ENCODE peak calls at places on chromosome 2, in five cellular contexts. One of them, this sample, is unnamed.

GRCh38 chr2:163441603-163442002 is 294.2 kb downstream of the FIGN start:
- DNase-seq in stomach: no peak
- DNase-seq in sigmoid colon: no peak
- DNase-seq in spleen: no peak
- DNase-seq in HCT116: no peak
- DNase-seq in this sample: no peak

GRCh38 chr2:161160226-161161073 is at the start of gene TANK:
- DNase-seq in stomach: peak; percentile 92
- DNase-seq in sigmoid colon: peak; percentile 96
- DNase-seq in spleen: peak; percentile 98
- DNase-seq in HCT116: peak; percentile 92
- DNase-seq in this sample: peak; percentile 83

GRCh38 chr2:181384923-181385322 is 72.3 kb upstream of the ITGA4 start:
- DNase-seq in stomach: no peak
- DNase-seq in sigmoid colon: no peak
- DNase-seq in spleen: no peak
- DNase-seq in HCT116: no peak
- DNase-seq in this sample: no peak

GRCh38 chr2:103819599-103819998 is 1034.3 kb upstream of the POU3F3 start:
- DNase-seq in stomach: no peak
- DNase-seq in sigmoid colon: no peak
- DNase-seq in spleen: no peak
- DNase-seq in HCT116: no peak
- DNase-seq in this sample: no peak

GRCh38 chr2:218886461-218886947 is 5.9 kb downstream of the WNT10A start:
- DNase-seq in stomach: no peak
- DNase-seq in sigmoid colon: no peak
- DNase-seq in spleen: peak; percentile 81
- DNase-seq in HCT116: no peak
- DNase-seq in this sample: no peak

GRCh38 chr2:62512385-62512784 is 6.4 kb upstream of the TMEM17 start:
- DNase-seq in stomach: no peak
- DNase-seq in sigmoid colon: no peak
- DNase-seq in spleen: no peak
- DNase-seq in HCT116: no peak
- DNase-seq in this sample: no peak

GRCh38 chr2:127106998-127107621 is at the start of gene BIN1:
- DNase-seq in stomach: peak; percentile 89
- DNase-seq in sigmoid colon: peak; percentile 92
- DNase-seq in spleen: peak; percentile 94
- DNase-seq in HCT116: peak; percentile 65
- DNase-seq in this sample: peak; percentile 86

GRCh38 chr2:71780162-71780561 is 326.8 kb downstream of the DYSF start:
- DNase-seq in stomach: no peak
- DNase-seq in sigmoid colon: no peak
- DNase-seq in spleen: no peak
- DNase-seq in HCT116: no peak
- DNase-seq in this sample: peak; percentile 1

GRCh38 chr2:85838641-85839040 is 50.1 kb downstream of the ST3GAL5 start:
- DNase-seq in stomach: no peak
- DNase-seq in sigmoid colon: no peak
- DNase-seq in spleen: no peak
- DNase-seq in HCT116: no peak
- DNase-seq in this sample: no peak

GRCh38 chr2:112666764-112667122 is 21.0 kb downstream of the SLC20A1 start:
- DNase-seq in stomach: no peak
- DNase-seq in sigmoid colon: no peak
- DNase-seq in spleen: no peak
- DNase-seq in HCT116: no peak
- DNase-seq in this sample: no peak

GRCh38 chr2:55119711-55120487 is 69.6 kb upstream of the RTN4 start:
- DNase-seq in stomach: no peak
- DNase-seq in sigmoid colon: no peak
- DNase-seq in spleen: no peak
- DNase-seq in HCT116: no peak
- DNase-seq in this sample: no peak

GRCh38 chr2:235949567-235950472 is 218.4 kb downstream of the GBX2 start:
- DNase-seq in stomach: no peak
- DNase-seq in sigmoid colon: peak; percentile 45
- DNase-seq in spleen: peak; percentile 54
- DNase-seq in HCT116: no peak
- DNase-seq in this sample: no peak

GRCh38 chr2:95526360-95527341 is 42.1 kb upstream of the TRIM43B start:
- DNase-seq in stomach: peak; percentile 74
- DNase-seq in sigmoid colon: peak; percentile 78
- DNase-seq in spleen: peak; percentile 86
- DNase-seq in HCT116: peak; percentile 29
- DNase-seq in this sample: peak; percentile 54

GRCh38 chr2:219688560-219689445 is 61.4 kb downstream of the SLC4A3 start:
- DNase-seq in stomach: no peak
- DNase-seq in sigmoid colon: no peak
- DNase-seq in spleen: no peak
- DNase-seq in HCT116: peak; percentile 76
- DNase-seq in this sample: no peak

GRCh38 chr2:186544255-186544675 is 45.6 kb upstream of the ITGAV start:
- DNase-seq in stomach: no peak
- DNase-seq in sigmoid colon: no peak
- DNase-seq in spleen: no peak
- DNase-seq in HCT116: peak; percentile 10
- DNase-seq in this sample: peak; percentile 10

GRCh38 chr2:148586528-148587128 is 57.9 kb upstream of the EPC2 start:
- DNase-seq in stomach: no peak
- DNase-seq in sigmoid colon: no peak
- DNase-seq in spleen: no peak
- DNase-seq in HCT116: no peak
- DNase-seq in this sample: no peak

GRCh38 chr2:230779141-230779523 is 66.5 kb downstream of the CAB39 start:
- DNase-seq in stomach: no peak
- DNase-seq in sigmoid colon: no peak
- DNase-seq in spleen: no peak
- DNase-seq in HCT116: no peak
- DNase-seq in this sample: no peak

GRCh38 chr2:230775737-230776136 is 63.1 kb downstream of the CAB39 start:
- DNase-seq in stomach: no peak
- DNase-seq in sigmoid colon: no peak
- DNase-seq in spleen: no peak
- DNase-seq in HCT116: no peak
- DNase-seq in this sample: no peak

GRCh38 chr2:230779607-230780006 is 67.0 kb downstream of the CAB39 start:
- DNase-seq in stomach: no peak
- DNase-seq in sigmoid colon: no peak
- DNase-seq in spleen: no peak
- DNase-seq in HCT116: no peak
- DNase-seq in this sample: no peak

GRCh38 chr2:230778350-230779140 is 65.9 kb downstream of the CAB39 start:
- DNase-seq in stomach: no peak
- DNase-seq in sigmoid colon: no peak
- DNase-seq in spleen: no peak
- DNase-seq in HCT116: no peak
- DNase-seq in this sample: no peak

GRCh38 chr2:230777681-230778080 is 65.0 kb downstream of the CAB39 start:
- DNase-seq in stomach: no peak
- DNase-seq in sigmoid colon: no peak
- DNase-seq in spleen: no peak
- DNase-seq in HCT116: no peak
- DNase-seq in this sample: no peak
- TF ChIP-seq POLR2AphosphoS5 in stomach: no peak
- TF ChIP-seq POLR2AphosphoS5 in sigmoid colon: no peak
- TF ChIP-seq POLR2AphosphoS5 in spleen: no peak
- TF ChIP-seq POLR2AphosphoS5 in HCT116: no peak
- TF ChIP-seq POLR2AphosphoS5 in this sample: no peak

GRCh38 chr2:134315471-134315870 is 61.6 kb downstream of the MGAT5 start:
- DNase-seq in stomach: no peak
- DNase-seq in sigmoid colon: no peak
- DNase-seq in spleen: no peak
- DNase-seq in HCT116: no peak
- DNase-seq in this sample: no peak
- H3K4me1 ChIP-seq in stomach: peaks cover 14% of the 10 kb centered on the region
- H3K4me1 ChIP-seq in sigmoid colon: no peaks in the 10 kb centered on the region
- H3K4me1 ChIP-seq in spleen: peaks cover 87% of the 10 kb centered on the region
- H3K4me1 ChIP-seq in HCT116: no peaks in the 10 kb centered on the region
- H3K4me1 ChIP-seq in this sample: no peaks in the 10 kb centered on the region

GRCh38 chr2:46299365-46300263 is 2.4 kb downstream of the EPAS1 start:
- DNase-seq in stomach: peak; percentile 75
- DNase-seq in sigmoid colon: peak; percentile 88
- DNase-seq in spleen: peak; percentile 84
- DNase-seq in HCT116: no peak
- DNase-seq in this sample: peak; percentile 66
- TF ChIP-seq POLR2AphosphoS5 in stomach: no peak
- TF ChIP-seq POLR2AphosphoS5 in sigmoid colon: peak; percentile 61
- TF ChIP-seq POLR2AphosphoS5 in spleen: peak; percentile 73
- TF ChIP-seq POLR2AphosphoS5 in HCT116: no peak
- TF ChIP-seq POLR2AphosphoS5 in this sample: peak; percentile 65

DNA sequence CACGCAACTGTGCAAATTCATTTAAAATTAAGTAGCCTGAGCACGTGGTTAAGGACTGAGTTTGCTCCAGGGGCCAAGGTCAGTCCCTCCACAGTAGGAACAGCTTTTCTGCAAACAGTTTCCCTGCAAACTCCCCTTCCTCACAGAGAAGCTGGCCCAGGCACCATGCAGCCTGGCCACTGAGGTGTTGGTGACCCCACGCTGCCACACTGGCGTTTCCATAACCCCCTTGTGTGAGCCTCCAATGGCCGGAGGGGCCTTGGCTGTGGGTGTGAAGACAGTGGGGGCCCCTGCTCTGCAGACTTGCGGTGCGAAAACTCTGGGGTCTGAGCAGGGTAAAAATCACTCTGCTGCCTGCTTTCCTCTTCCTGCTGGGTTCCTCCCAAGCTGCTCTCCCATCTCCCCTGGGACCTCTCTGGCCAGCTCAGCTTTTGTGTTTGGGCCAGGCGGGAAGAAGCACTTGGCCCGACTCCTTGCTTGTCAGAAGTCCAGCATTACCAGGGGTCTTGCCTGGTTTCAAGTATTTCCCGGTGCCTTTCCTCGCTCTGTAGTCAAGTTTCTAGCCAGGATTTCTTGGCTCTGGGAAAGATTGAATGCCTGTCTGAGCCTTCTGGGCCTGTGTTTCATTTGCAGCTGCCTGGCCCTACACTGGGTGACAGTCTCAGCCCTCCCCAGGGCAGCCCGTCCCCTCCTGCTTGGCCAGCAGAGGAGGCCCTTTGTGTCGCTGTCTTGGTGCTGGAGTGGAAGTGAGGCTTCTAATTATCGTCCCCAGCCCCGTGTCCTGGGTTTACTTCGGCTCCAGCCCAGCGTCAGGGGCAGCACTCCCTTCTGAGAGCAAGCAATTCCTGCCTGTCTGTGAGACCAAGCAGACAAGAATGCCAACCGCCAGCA is 131.4 kb upstream of the SLC1A4 start:
- DNase-seq in stomach: no peak
- DNase-seq in sigmoid colon: peak; percentile 80
- DNase-seq in spleen: no peak
- DNase-seq in HCT116: no peak
- DNase-seq in this sample: no peak
- H3K4me1 ChIP-seq in stomach: peaks cover 30% of the 10 kb centered on the region
- H3K4me1 ChIP-seq in sigmoid colon: peaks cover 34% of the 10 kb centered on the region
- H3K4me1 ChIP-seq in spleen: peaks cover 92% of the 10 kb centered on the region
- H3K4me1 ChIP-seq in HCT116: peaks cover 84% of the 10 kb centered on the region
- H3K4me1 ChIP-seq in this sample: peaks cover 8% of the 10 kb centered on the region

GRCh38 chr2:144331652-144332355 is 188.1 kb downstream of the ZEB2 start:
- DNase-seq in stomach: no peak
- DNase-seq in sigmoid colon: peak; percentile 83
- DNase-seq in spleen: peak; percentile 95
- DNase-seq in HCT116: peak; percentile 29
- DNase-seq in this sample: peak; percentile 35
- TF ChIP-seq POLR2AphosphoS5 in stomach: no peak
- TF ChIP-seq POLR2AphosphoS5 in sigmoid colon: no peak
- TF ChIP-seq POLR2AphosphoS5 in spleen: peak; percentile 87
- TF ChIP-seq POLR2AphosphoS5 in HCT116: no peak
- TF ChIP-seq POLR2AphosphoS5 in this sample: no peak

GRCh38 chr2:47087051-47087450 is 68.1 kb downstream of the STPG4 start:
- DNase-seq in stomach: no peak
- DNase-seq in sigmoid colon: no peak
- DNase-seq in spleen: peak; percentile 61
- DNase-seq in HCT116: no peak
- DNase-seq in this sample: no peak
- H3K4me1 ChIP-seq in stomach: peaks cover 9% of the 10 kb centered on the region
- H3K4me1 ChIP-seq in sigmoid colon: peaks cover 31% of the 10 kb centered on the region
- H3K4me1 ChIP-seq in spleen: peaks cover 80% of the 10 kb centered on the region
- H3K4me1 ChIP-seq in HCT116: peaks cover 75% of the 10 kb centered on the region
- H3K4me1 ChIP-seq in this sample: no peaks in the 10 kb centered on the region

DNA sequence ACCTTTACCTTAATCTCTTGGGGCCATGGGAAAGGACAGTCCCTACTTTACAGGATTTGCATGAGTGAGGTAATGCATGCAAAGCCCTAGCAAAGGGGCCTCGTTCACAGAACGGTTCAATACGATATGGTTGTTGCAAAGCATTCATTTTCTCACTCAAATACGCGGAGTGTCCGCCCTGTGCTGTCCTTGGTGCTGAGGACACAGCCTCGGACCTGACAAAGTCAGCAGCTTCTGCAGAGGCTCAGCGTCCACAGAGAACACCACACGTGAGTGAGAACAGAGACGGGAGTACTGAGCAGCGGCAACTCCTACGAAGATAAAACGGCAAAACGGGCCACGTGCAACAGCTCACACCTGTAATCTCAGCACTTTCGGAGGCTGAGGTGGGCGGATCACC is 125.6 kb downstream of the EIPR1 start:
- DNase-seq in stomach: no peak
- DNase-seq in sigmoid colon: no peak
- DNase-seq in spleen: no peak
- DNase-seq in HCT116: no peak
- DNase-seq in this sample: no peak
- TF ChIP-seq POLR2AphosphoS5 in stomach: no peak
- TF ChIP-seq POLR2AphosphoS5 in sigmoid colon: no peak
- TF ChIP-seq POLR2AphosphoS5 in spleen: no peak
- TF ChIP-seq POLR2AphosphoS5 in HCT116: no peak
- TF ChIP-seq POLR2AphosphoS5 in this sample: no peak

DNA sequence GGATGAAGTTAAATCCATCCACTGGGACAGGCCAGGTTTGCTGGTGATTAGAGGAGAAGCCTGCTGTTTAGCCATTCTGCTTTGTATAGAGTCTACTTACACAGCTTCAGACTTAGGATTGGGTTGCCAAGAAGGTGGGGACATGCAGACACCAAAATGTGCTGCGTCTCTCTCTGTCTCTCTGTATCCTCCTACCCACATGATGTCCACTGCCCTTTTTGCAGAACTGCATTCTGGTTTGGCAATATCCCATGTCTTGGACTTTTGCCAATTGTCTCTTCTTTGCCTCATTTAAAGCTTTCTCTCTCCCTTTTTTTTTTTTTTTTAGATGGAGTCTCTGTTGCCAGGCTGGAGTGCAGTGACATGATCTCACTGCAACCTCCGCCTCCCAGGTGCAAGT is 261.1 kb upstream of the FN1 start:
- DNase-seq in stomach: no peak
- DNase-seq in sigmoid colon: no peak
- DNase-seq in spleen: no peak
- DNase-seq in HCT116: no peak
- DNase-seq in this sample: no peak
- H3K4me1 ChIP-seq in stomach: no peaks in the 10 kb centered on the region
- H3K4me1 ChIP-seq in sigmoid colon: peaks cover 35% of the 10 kb centered on the region
- H3K4me1 ChIP-seq in spleen: peaks cover 8% of the 10 kb centered on the region
- H3K4me1 ChIP-seq in HCT116: no peaks in the 10 kb centered on the region
- H3K4me1 ChIP-seq in this sample: no peaks in the 10 kb centered on the region